ENCODE peak calls at places on chromosome 2, in eight cellular contexts. I is GM20000, X is glutamatergic neuron, G is EH, J is NB4, T is KBM-7, A is testis, N is HTR-8/SVneo. M is an unnamed sample.

GRCh38 chr2:21234721-21235120 is 111.0 kb downstream of the TDRD15 start:
- DNase-seq in J (no peak), G (no peak), T (no peak), A (no peak), X (no peak), I (no peak), N (no peak), M (no peak)

GRCh38 chr2:215698566-215698965 is 262.7 kb upstream of the FN1 start:
- DNase-seq in I (no peak), A (no peak), X (no peak), G (peak), J (no peak), T (no peak), N (no peak), M (no peak)

GRCh38 chr2:88669371-88670214 is 21.9 kb upstream of the RPIA start:
- DNase-seq in T (peak), A (no peak), J (peak), G (peak), X (no peak), N (peak), I (peak), M (peak)

GRCh38 chr2:37920570-37920969 is 4.5 kb upstream of the RMDN2 start:
- DNase-seq in T (no peak), J (no peak), A (no peak), I (no peak), N (peak), G (peak), X (no peak), M (no peak)

GRCh38 chr2:234136461-234136860 is 86.0 kb downstream of the SPP2 start:
- DNase-seq in A (no peak), X (no peak), I (no peak), N (no peak), T (no peak), G (no peak), J (no peak), M (peak)

GRCh38 chr2:98058191-98058975 is 28.6 kb upstream of the VWA3B start:
- DNase-seq in I (no peak), N (no peak), G (no peak), A (no peak), X (no peak), J (no peak), T (no peak), M (no peak)

GRCh38 chr2:48356701-48357322 is 173.1 kb upstream of the STON1 start:
- DNase-seq in N (peak), I (peak), J (peak), G (peak), T (peak), X (no peak), A (no peak), M (no peak)

GRCh38 chr2:95058989-95059601 is 33.6 kb downstream of the MAL start:
- DNase-seq in J (no peak), T (no peak), A (no peak), X (no peak), I (no peak), G (no peak), N (no peak), M (no peak)

GRCh38 chr2:8122506-8122898 is 559.4 kb upstream of the ID2 start:
- DNase-seq in I (no peak), G (no peak), N (no peak), A (peak), X (no peak), T (no peak), J (no peak), M (no peak)

GRCh38 chr2:156672569-156673270 is 236.5 kb downstream of the GPD2 start:
- DNase-seq in X (no peak), G (no peak), A (no peak), I (no peak), J (no peak), N (no peak), T (no peak), M (no peak)

GRCh38 chr2:237919593-237919992 is 47.2 kb upstream of the UBE2F start:
- DNase-seq in N (no peak), T (peak), G (no peak), X (no peak), A (no peak), J (peak), I (no peak), M (peak)

GRCh38 chr2:39583781-39584180 is 81.9 kb upstream of the TMEM178A start:
- DNase-seq in J (no peak), T (no peak), A (no peak), G (peak), N (no peak), I (no peak), X (no peak), M (no peak)

GRCh38 chr2:137910641-137911040 is 53.6 kb upstream of the HNMT start:
- DNase-seq in X (no peak), I (no peak), T (peak), J (peak), A (no peak), N (no peak), G (peak), M (no peak)

GRCh38 chr2:146944601-146945000 is 900.2 kb upstream of the ACVR2A start:
- DNase-seq in N (no peak), G (no peak), T (no peak), X (no peak), I (no peak), J (no peak), A (no peak), M (no peak)

GRCh38 chr2:79530443-79530842 is 17.6 kb downstream of the CTNNA2 start:
- DNase-seq in T (peak), N (no peak), X (no peak), G (no peak), J (peak), A (peak), I (no peak), M (peak)

GRCh38 chr2:103809390-103809789 is 1044.5 kb upstream of the POU3F3 start:
- DNase-seq in T (no peak), X (no peak), A (no peak), J (no peak), I (no peak), G (no peak), N (no peak), M (no peak)

GRCh38 chr2:3107567-3107966 is 270.1 kb downstream of the EIPR1 start:
- DNase-seq in G (no peak), J (no peak), X (no peak), I (no peak), N (no peak), T (no peak), A (peak), M (no peak)

GRCh38 chr2:71901466-71901865 is 246.2 kb downstream of the CYP26B1 start:
- DNase-seq in X (no peak), N (no peak), T (no peak), J (no peak), A (no peak), G (peak), I (no peak), M (no peak)

GRCh38 chr2:188726561-188727247 is 247.5 kb upstream of the COL3A1 start:
- DNase-seq in X (no peak), G (no peak), N (no peak), I (no peak), T (no peak), A (no peak), J (no peak), M (no peak)

GRCh38 chr2:38092196-38092902 is 16.4 kb upstream of the CYP1B1 start:
- DNase-seq in A (peak), N (no peak), G (peak), J (peak), T (peak), I (no peak), X (no peak), M (no peak)

GRCh38 chr2:9752441-9753275 is 90.6 kb upstream of the TAF1B start:
- DNase-seq in X (no peak), G (peak), I (peak), A (no peak), T (no peak), N (peak), J (peak), M (no peak)

GRCh38 chr2:216328347-216328746 is 43.9 kb downstream of the MARCHF4 start:
- DNase-seq in J (no peak), N (no peak), X (no peak), A (no peak), T (no peak), I (no peak), G (peak), M (no peak)

GRCh38 chr2:146814971-146815370 is 1029.9 kb upstream of the ACVR2A start:
- DNase-seq in G (no peak), J (no peak), X (no peak), N (no peak), T (no peak), I (no peak), A (no peak), M (no peak)

GRCh38 chr2:112163541-112163981 is 25.4 kb downstream of the FBLN7 start:
- DNase-seq in G (no peak), X (no peak), J (peak), A (no peak), I (no peak), T (no peak), N (no peak), M (no peak)

GRCh38 chr2:40213071-40213470 is 238.8 kb downstream of the SLC8A1 start:
- DNase-seq in G (peak), T (no peak), I (no peak), A (no peak), X (no peak), J (peak), N (peak), M (peak)

GRCh38 chr2:209426432-209426831 is 2.6 kb downstream of the MAP2 start:
- DNase-seq in X (no peak), I (no peak), T (no peak), G (peak), J (no peak), N (no peak), A (no peak), M (peak)

GRCh38 chr2:109699646-109700045 is 85.5 kb downstream of the SOWAHC start:
- DNase-seq in T (no peak), A (peak), N (no peak), I (no peak), J (no peak), G (no peak), X (no peak), M (no peak)

GRCh38 chr2:128410758-128411215 is 92.1 kb upstream of the HS6ST1 start:
- DNase-seq in A (no peak), N (no peak), T (no peak), X (no peak), I (no peak), G (no peak), J (no peak), M (no peak)

GRCh38 chr2:215367647-215368492 is 56.0 kb downstream of the ATIC start:
- DNase-seq in A (no peak), I (no peak), T (no peak), G (peak), N (no peak), J (no peak), X (no peak), M (no peak)

GRCh38 chr2:85503611-85504433 is 35.1 kb upstream of the MAT2A start:
- DNase-seq in T (no peak), X (no peak), G (peak), I (no peak), N (no peak), J (peak), A (no peak), M (peak)

GRCh38 chr2:39217192-39217550 is 26.6 kb downstream of the CDKL4 start:
- DNase-seq in T (no peak), I (no peak), A (no peak), N (no peak), X (no peak), J (no peak), G (no peak), M (no peak)

GRCh38 chr2:205612661-205613060 is 69.6 kb upstream of the NRP2 start:
- DNase-seq in G (no peak), A (no peak), T (peak), I (no peak), N (no peak), X (no peak), J (peak), M (no peak)

GRCh38 chr2:127081826-127082633 is 24.9 kb downstream of the BIN1 start:
- DNase-seq in G (no peak), J (peak), T (no peak), X (no peak), A (no peak), I (peak), N (no peak), M (no peak)

GRCh38 chr2:48617618-48618017 is at the start of gene GTF2A1L:
- DNase-seq in T (no peak), I (no peak), N (no peak), G (no peak), X (no peak), A (peak), J (no peak), M (peak)

GRCh38 chr2:206823178-206823577 is 57.8 kb downstream of the FASTKD2 start:
- DNase-seq in T (no peak), I (no peak), A (peak), N (no peak), X (no peak), J (no peak), G (no peak), M (no peak)

GRCh38 chr2:21047161-21048009 is 3.5 kb upstream of the APOB start:
- DNase-seq in I (no peak), A (no peak), G (peak), N (no peak), J (no peak), X (no peak), T (no peak), M (no peak)

GRCh38 chr2:26727641-26728561 is 35.4 kb downstream of the KCNK3 start:
- DNase-seq in X (no peak), T (no peak), G (no peak), N (no peak), J (no peak), I (no peak), A (no peak), M (no peak)

GRCh38 chr2:231929961-231930600 is 3.9 kb upstream of the NPPC start:
- DNase-seq in J (peak), T (peak), G (no peak), I (peak), N (no peak), X (peak), A (peak), M (peak)

M was measured in RPMI8226.